ENCODE peak calls at places on chromosomes 12 and 14, in ten cellular contexts. I, B, E, Y, K, U, P, M, L and C are unnamed samples. For H3K4me1, the result is how much of the 10 kb centered on the place peaks cover.

GRCh38 chr12:121764808-121765207 is 28.7 kb downstream of the RHOF start:
- DNase-seq in I (no peak), B (no peak), E (no peak), Y (no peak), K (no peak), U (no peak), P (no peak), M (no peak), L (no peak), C (no peak)

GRCh38 chr12:29241821-29242591 is 92.9 kb downstream of the FAR2 start:
- DNase-seq in I (peak), B (no peak), E (peak), Y (peak), K (peak), U (no peak), P (no peak), M (no peak), L (peak), C (peak)

GRCh38 chr12:6792522-6793201 is 3.3 kb downstream of the CD4 start:
- DNase-seq in I (no peak), B (peak), E (no peak), Y (no peak), K (peak), U (no peak), P (no peak), M (no peak), L (no peak), C (peak)

GRCh38 chr12:132539016-132539773 is 49.2 kb downstream of the FBRSL1 start:
- DNase-seq in I (no peak), B (no peak), E (no peak), Y (no peak), K (no peak), U (no peak), P (no peak), M (no peak), L (no peak), C (no peak)

GRCh38 chr12:104750061-104750460 is 208.0 kb downstream of the SLC41A2 start:
- DNase-seq in I (no peak), B (peak), E (peak), Y (peak), K (no peak), U (no peak), P (no peak), M (no peak), L (no peak), C (peak)

GRCh38 chr12:117092511-117092780 is 6.8 kb downstream of the TESC start:
- DNase-seq in I (no peak), B (no peak), E (no peak), Y (no peak), K (no peak), U (no peak), P (no peak), M (no peak), L (no peak), C (no peak)

GRCh38 chr12:52243774-52244614 is 11.0 kb downstream of the KRT7 start:
- DNase-seq in I (peak), B (peak), E (peak), Y (peak), K (peak), U (peak), P (peak), M (peak), L (peak), C (peak)

GRCh38 chr14:94171208-94171607 is 2.9 kb upstream of the PPP4R4 start:
- DNase-seq in I (no peak), B (no peak), E (no peak), Y (no peak), K (no peak), U (no peak), P (no peak), M (no peak), L (no peak), C (no peak)

GRCh38 chr14:29144598-29144997 is 378.0 kb downstream of the FOXG1 start:
- DNase-seq in I (no peak), B (no peak), E (no peak), Y (no peak), K (no peak), U (no peak), P (no peak), M (no peak), L (no peak), C (no peak)

GRCh38 chr14:87522575-87522974 is 470.4 kb downstream of the GALC start:
- DNase-seq in I (no peak), B (no peak), E (no peak), Y (no peak), K (no peak), U (no peak), P (no peak), M (no peak), L (peak), C (no peak)

GRCh38 chr12:46904406-46905240 is 78.8 kb upstream of the SLC38A4 start:
- DNase-seq in I (no peak), B (no peak), E (no peak), Y (no peak), K (no peak), U (no peak), P (no peak), M (no peak), L (no peak), C (no peak)

GRCh38 chr14:58272589-58273372 is 25.6 kb upstream of the ARID4A start:
- DNase-seq in I (peak), B (no peak), E (peak), Y (no peak), K (no peak), U (no peak), P (peak), M (no peak), L (peak), C (peak)

GRCh38 chr12:122799635-122800243 is 25.4 kb downstream of the CCDC62 start:
- DNase-seq in I (no peak), B (peak), E (no peak), Y (no peak), K (no peak), U (no peak), P (no peak), M (no peak), L (no peak), C (no peak)

GRCh38 chr14:37024166-37024565 is 148.2 kb downstream of the SLC25A21 start:
- DNase-seq in I (no peak), B (no peak), E (no peak), Y (no peak), K (no peak), U (no peak), P (peak), M (no peak), L (no peak), C (no peak)

GRCh38 chr14:78611796-78612571 is 441.8 kb downstream of the NRXN3 start:
- DNase-seq in I (no peak), B (no peak), E (no peak), Y (no peak), K (no peak), U (no peak), P (no peak), M (no peak), L (no peak), C (no peak)

GRCh38 chr14:89504602-89505320 is 87.7 kb upstream of the FOXN3 start:
- DNase-seq in I (no peak), B (peak), E (no peak), Y (no peak), K (peak), U (no peak), P (no peak), M (no peak), L (no peak), C (peak)

GRCh38 chr12:69015017-69015416 is 82.0 kb upstream of the CPM start:
- DNase-seq in I (no peak), B (no peak), E (no peak), Y (no peak), K (no peak), U (no peak), P (no peak), M (no peak), L (no peak), C (no peak)

GRCh38 chr12:69019910-69020309 is 86.9 kb upstream of the CPM start:
- DNase-seq in I (no peak), B (no peak), E (no peak), Y (no peak), K (no peak), U (no peak), P (no peak), M (no peak), L (no peak), C (no peak)

GRCh38 chr12:69022674-69023073 is 89.7 kb upstream of the CPM start:
- DNase-seq in I (no peak), B (no peak), E (no peak), Y (no peak), K (no peak), U (no peak), P (no peak), M (no peak), L (no peak), C (no peak)

GRCh38 chr12:69015831-69016230 is 82.9 kb upstream of the CPM start:
- DNase-seq in I (no peak), B (no peak), E (no peak), Y (no peak), K (no peak), U (no peak), P (no peak), M (no peak), L (no peak), C (no peak)

GRCh38 chr12:69019082-69019481 is 86.1 kb upstream of the CPM start:
- DNase-seq in I (no peak), B (no peak), E (no peak), Y (no peak), K (no peak), U (no peak), P (no peak), M (no peak), L (no peak), C (no peak)
- H3K4me1 ChIP-seq in I (under half), B (under half), E (under half), Y (under half), K (under half), U (under half), P (under half), M (under half), L (under half), C (under half)

DNA sequence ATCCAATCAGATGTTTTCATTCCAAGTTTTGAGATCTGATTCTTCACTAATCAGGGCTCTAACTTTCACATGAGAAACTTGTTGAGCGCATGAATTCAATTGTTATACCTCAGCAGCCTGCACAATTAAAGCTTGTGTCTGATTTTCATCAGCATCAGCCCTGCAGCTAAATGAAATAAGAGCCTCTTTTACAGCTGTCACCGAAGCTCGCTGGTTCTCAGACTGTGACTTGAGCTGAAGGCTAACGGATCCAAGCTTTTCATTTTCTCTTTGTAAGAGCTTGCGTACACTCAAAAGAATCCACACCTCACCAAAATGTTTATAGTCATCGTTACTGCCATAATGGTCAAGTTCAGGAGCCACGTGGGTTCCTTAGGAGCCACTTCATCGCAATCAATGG is 65.5 kb upstream of the BEGAIN start:
- DNase-seq in I (no peak), B (no peak), E (no peak), Y (no peak), K (no peak), U (no peak), P (no peak), M (no peak), L (no peak), C (no peak)
- H3K4me1 ChIP-seq in I (under half), B (under half), E (under half), Y (under half), K (under half), U (under half), P (under half), M (under half), L (under half), C (under half)

DNA sequence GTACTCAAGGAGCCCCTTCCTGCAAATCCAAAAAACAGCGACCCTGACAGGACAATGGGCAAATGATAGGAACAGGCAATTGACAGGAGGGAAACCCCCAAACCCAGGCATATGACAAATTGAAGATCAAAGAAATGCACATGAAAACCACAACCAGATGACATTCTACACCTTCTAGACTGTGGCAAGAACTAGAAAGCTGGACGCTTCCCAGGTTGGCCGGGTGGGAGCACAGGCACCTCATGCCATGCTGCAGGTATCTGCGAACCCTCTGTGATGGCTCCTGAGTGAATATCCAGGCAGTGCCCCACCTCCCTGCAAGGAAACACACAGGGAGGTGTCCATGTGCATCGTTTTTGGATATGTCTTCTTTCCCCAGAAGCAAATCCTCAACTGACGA is 37.1 kb downstream of the CMKLR1 start:
- DNase-seq in I (no peak), B (peak), E (no peak), Y (no peak), K (no peak), U (no peak), P (no peak), M (no peak), L (no peak), C (no peak)
- H3K4me1 ChIP-seq in I (under half), B (half or more), E (under half), Y (under half), K (half or more), U (under half), P (under half), M (under half), L (under half), C (under half)

DNA sequence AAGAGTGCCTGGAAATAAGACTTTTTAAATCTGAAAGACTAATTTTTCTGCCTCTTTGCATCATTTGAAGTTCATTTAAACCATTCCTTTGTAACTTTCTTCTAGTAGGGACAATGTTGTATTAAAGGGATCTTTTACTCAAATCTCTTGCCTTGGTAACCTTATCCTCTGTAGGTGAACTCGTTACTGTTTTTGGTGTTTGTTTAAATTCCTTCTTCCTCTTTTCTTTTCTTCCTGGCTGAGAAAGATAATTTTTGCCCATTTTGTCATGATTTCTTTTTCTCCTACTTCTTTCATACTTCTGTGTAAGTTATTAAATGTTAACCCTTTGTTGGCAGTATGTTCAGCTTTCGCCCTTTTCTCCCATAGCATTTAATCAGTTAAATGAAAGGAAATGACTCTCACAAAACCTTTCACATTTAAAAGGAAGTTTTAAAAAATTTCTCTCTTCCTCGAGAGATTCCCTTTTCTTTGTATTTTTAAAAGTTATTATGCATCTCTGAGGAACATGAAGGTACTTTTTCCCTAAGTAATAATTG is 10.3 kb downstream of the VEZT start:
- DNase-seq in I (peak), B (no peak), E (no peak), Y (no peak), K (no peak), U (no peak), P (no peak), M (no peak), L (no peak), C (no peak)
- H3K4me1 ChIP-seq in I (under half), B (under half), E (under half), Y (under half), K (under half), U (under half), P (half or more), M (under half), L (under half), C (under half)

GRCh38 chr14:96130854-96131253 is 73.8 kb upstream of the BDKRB2 start:
- DNase-seq in I (no peak), B (no peak), E (no peak), Y (no peak), K (no peak), U (no peak), P (no peak), M (no peak), L (no peak), C (peak)
- H3K4me1 ChIP-seq in I (under half), B (under half), E (under half), Y (under half), K (under half), U (under half), P (under half), M (under half), L (under half), C (under half)

GRCh38 chr12:129696405-129696804 is 207.4 kb downstream of the TMEM132D start:
- DNase-seq in I (no peak), B (no peak), E (no peak), Y (no peak), K (no peak), U (no peak), P (no peak), M (no peak), L (no peak), C (no peak)
- H3K4me1 ChIP-seq in I (under half), B (under half), E (under half), Y (under half), K (under half), U (under half), P (under half), M (under half), L (under half), C (under half)

GRCh38 chr14:77122555-77123125 is 19.0 kb downstream of the ZDHHC22 start:
- DNase-seq in I (no peak), B (no peak), E (peak), Y (no peak), K (no peak), U (no peak), P (no peak), M (no peak), L (no peak), C (no peak)
- H3K4me1 ChIP-seq in I (under half), B (under half), E (under half), Y (under half), K (half or more), U (under half), P (under half), M (under half), L (under half), C (under half)

DNA sequence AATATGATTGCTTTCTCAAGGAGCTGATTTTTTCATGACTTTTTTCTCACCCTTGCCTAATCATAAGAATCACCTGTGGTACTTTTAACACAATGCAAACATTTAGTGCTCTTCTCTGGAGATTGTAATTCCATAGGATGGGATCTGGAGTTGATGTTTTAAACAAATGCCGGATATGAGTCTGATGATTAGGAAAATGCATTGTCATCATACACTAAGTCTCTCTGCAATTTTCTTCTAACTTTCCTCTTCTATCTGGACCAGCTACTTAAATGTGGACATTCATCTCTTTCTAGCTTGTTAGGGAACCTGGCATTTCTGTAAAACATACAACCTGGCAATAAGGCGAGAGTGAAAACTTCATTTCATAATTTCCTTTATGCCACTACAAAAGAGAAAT is 23.5 kb downstream of the PMCH start:
- DNase-seq in I (peak), B (no peak), E (no peak), Y (no peak), K (no peak), U (no peak), P (no peak), M (no peak), L (no peak), C (no peak)
- H3K4me1 ChIP-seq in I (under half), B (under half), E (under half), Y (under half), K (under half), U (under half), P (under half), M (under half), L (under half), C (under half)

DNA sequence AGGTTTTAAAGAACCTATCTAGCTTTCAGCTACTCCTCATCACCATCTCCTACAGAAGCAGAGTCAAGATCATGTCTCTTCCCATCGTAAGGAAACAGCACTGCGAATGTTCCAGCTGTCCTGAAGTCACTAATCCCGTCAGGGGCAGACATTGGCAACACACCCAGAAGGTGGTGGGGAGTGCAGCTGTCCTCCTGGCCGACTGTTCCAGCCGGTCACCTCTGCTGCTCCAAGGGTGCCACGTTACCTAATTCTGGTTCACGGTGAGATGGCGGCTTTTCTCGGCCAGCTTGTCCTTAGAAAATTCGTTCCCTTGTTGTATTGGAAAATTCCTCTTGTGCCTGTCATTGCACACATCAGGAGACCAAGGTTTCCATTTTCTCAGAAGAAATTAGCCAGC is 196.2 kb downstream of the ZFP36L1 start:
- DNase-seq in I (no peak), B (no peak), E (no peak), Y (no peak), K (no peak), U (no peak), P (no peak), M (no peak), L (no peak), C (peak)
- H3K4me1 ChIP-seq in I (under half), B (under half), E (under half), Y (under half), K (under half), U (under half), P (under half), M (under half), L (under half), C (under half)

DNA sequence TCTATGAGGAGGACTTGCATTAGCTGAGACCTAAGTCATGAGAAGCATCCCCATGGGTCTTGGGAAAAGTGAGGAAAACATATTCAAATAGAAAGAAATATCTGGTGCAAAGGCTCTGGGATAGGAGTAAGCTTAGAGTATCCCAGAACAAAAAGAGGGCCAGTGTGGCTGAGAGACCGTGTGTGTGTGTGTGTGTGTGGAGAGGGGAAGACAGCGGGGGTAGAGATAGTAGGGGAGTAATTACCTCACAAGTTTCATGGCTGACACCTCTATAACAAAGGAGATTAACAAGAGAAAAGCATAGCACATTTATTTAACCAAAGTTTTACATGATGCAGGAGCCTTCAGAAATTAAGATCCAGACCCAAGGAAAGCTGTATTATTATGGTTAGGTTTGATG is 440.5 kb downstream of the RAD51B start:
- DNase-seq in I (no peak), B (no peak), E (no peak), Y (no peak), K (no peak), U (no peak), P (no peak), M (no peak), L (no peak), C (no peak)
- H3K4me1 ChIP-seq in I (under half), B (under half), E (under half), Y (under half), K (under half), U (under half), P (under half), M (under half), L (under half), C (under half)